ENCODE peak calls at places on chromosome X, in eight cellular contexts. X is HCT116, N is GM23338, D is endothelial cell of umbilical vein, G is K562, S is HepG2, C is H1, I is GM12878. V is an unnamed sample.

GRCh38 chrX:96455078-96455477 is 229.6 kb upstream of the DIAPH2 start:
- DNase-seq in X (no peak), N (no peak), D (no peak), G (no peak), S (no peak), C (no peak), I (no peak), V (no peak)

GRCh38 chrX:40058719-40059118 is 39.0 kb downstream of the BCOR start:
- DNase-seq in X (no peak), N (no peak), D (no peak), G (no peak), S (no peak), C (no peak), I (no peak), V (no peak)

GRCh38 chrX:140766024-140766611 is 56.6 kb downstream of the LINC00632 start:
- DNase-seq in X (no peak), N (peak; percentile 60), D (peak; percentile 54), G (peak; percentile 21), S (peak; percentile 27), C (peak; percentile 53), I (no peak), V (peak; percentile 28)

GRCh38 chrX:41931591-41931990 is 8.2 kb upstream of the CASK start:
- DNase-seq in X (no peak), N (no peak), D (no peak), G (no peak), S (no peak), C (no peak), I (no peak), V (no peak)

GRCh38 chrX:100417671-100418070 is 7.6 kb upstream of the PCDH19 start:
- DNase-seq in X (no peak), N (peak; percentile 8), D (peak; percentile 84), G (no peak), S (no peak), C (no peak), I (no peak), V (no peak)

GRCh38 chrX:151801980-151802379 is 67.4 kb downstream of the CNGA2 start:
- DNase-seq in X (no peak), N (peak; percentile 17), D (peak; percentile 8), G (peak; percentile 18), S (no peak), C (no peak), I (no peak), V (no peak)

GRCh38 chrX:133376422-133376821 is 38.9 kb downstream of the GPC4 start:
- DNase-seq in X (no peak), N (no peak), D (no peak), G (no peak), S (no peak), C (no peak), I (no peak), V (no peak)

GRCh38 chrX:150694738-150695410 is 1.7 kb downstream of the MTMR1 start:
- DNase-seq in X (no peak), N (no peak), D (no peak), G (peak; percentile 11), S (no peak), C (no peak), I (no peak), V (no peak)

GRCh38 chrX:152904151-152905080 is 6.5 kb downstream of the ZNF185 start:
- DNase-seq in X (no peak), N (peak; percentile 70), D (peak; percentile 40), G (peak; percentile 76), S (no peak), C (peak; percentile 77), I (no peak), V (no peak)

GRCh38 chrX:4277122-4277521 is 563.7 kb upstream of the PRKX start:
- DNase-seq in X (no peak), N (peak; percentile 27), D (no peak), G (no peak), S (no peak), C (no peak), I (no peak), V (no peak)

GRCh38 chrX:153689654-153690465 is 2.1 kb downstream of the SLC6A8 start:
- DNase-seq in X (no peak), N (no peak), D (no peak), G (peak; percentile 69), S (no peak), C (no peak), I (no peak), V (no peak)

GRCh38 chrX:71664889-71665491 is 2.4 kb upstream of the LOC101059915 start:
- DNase-seq in X (no peak), N (no peak), D (no peak), G (no peak), S (no peak), C (no peak), I (no peak), V (no peak)

GRCh38 chrX:50718791-50719190 is 95.2 kb downstream of the SHROOM4 start:
- DNase-seq in X (no peak), N (no peak), D (peak; percentile 21), G (no peak), S (no peak), C (no peak), I (no peak), V (no peak)

DNA sequence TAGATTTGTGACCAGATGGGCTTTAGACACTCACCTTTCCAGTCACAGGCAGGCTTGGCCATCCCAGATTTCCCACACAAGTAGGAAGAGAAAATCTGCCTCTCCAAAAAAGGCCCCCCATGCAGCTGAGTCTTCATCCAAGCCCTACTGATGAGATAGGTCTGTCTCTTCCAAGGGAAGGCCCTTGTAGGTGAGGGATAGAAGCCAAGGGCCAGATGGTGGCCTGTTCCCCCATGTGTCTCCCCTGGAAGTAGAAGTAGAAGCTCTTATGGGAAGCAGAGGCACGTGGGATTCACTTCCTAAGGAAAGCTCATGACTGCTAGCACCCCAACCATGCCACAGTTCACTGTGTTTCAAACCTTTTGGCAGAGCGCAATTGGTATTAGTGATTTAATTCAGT is 81.5 kb downstream of the REPS2 start:
- DNase-seq in X (no peak), N (no peak), D (no peak), G (no peak), S (no peak), C (no peak), I (no peak), V (no peak)
- H3K4me3 ChIP-seq in X (no peak overlapping the region), N (no peak overlapping the region), D (no peak overlapping the region), G (no peak overlapping the region), S (no peak overlapping the region), C (no peak overlapping the region), I (no peak overlapping the region), V (no peak overlapping the region)

DNA sequence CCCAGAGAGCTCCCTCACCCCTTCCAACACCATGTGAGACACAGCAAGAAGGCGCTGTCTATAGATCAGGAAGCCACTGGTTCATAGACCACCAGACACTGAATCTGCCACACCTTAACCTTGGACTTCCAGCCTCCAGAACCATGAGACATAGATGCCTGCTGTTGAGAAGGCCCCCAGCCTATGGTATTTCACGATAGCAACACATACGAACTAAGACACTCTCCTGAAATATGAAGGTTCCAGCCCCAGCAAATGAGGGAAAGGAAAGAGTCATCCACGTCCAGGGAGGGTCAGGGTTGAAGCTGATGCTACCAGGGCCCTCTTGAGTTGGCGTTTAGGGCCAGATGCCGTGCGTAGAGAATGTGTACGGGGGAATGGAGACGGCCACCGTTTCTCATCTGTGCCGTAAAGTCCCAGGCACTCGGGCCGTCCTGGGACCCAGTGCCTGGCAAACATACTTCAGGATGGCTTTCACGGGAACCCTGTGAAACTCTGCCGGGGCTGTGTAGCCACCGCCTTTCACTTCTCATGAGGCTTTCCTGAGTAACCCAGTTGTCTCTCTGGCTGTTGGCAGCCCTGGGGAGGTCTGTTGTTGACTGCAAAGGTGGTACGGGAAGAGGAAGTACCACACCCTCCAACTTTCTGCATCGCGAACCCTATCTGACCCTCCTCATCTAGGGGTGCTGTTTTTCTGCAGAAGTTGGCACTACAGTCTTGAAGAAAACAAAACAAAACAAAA is 17.7 kb upstream of the P2RY8 start:
- DNase-seq in X (no peak), N (no peak), D (no peak), G (no peak), S (no peak), C (no peak), I (no peak), V (no peak)
- TF ChIP-seq POLR2AphosphoS5 in X (no peak), N (no peak), D (no peak), G (no peak), S (no peak), C (no peak), I (no peak), V (no peak)

DNA sequence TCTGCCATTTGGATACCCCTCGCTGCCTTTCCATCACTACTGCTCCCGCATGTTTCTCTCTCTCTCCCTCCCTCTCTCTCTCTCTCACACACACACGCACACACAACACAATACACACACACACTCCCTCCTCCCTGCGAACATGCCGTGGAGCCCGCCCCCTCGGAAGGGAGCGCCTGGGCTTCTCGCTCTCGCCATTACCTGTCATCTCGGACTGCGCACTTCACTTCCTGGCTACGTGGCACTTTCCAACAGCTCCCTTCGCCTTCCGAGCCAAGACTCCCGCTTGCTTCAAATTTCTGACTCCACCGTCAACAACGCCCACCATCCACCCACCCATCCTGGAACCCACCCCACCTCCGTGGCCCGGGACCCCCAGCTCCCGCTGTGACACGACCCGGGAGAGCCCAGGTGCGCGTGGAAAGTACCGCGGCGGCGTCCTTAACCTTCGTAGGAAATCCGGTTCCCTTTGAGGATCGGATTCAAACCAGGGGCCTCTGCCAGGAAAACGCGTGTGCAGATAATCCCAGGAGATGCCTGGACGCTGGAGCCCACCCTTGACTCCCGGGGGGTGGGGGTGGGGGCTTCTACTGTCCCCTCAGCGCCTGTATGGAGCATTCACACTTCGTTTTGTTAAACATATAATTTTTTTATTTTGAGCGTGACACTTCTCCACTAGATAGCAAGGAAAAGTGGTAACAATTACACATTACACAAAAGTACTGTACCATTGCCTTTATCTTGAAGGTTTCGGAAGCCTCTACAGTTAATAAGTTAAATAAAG is 12.5 kb downstream of the ARX start:
- DNase-seq in X (no peak), N (peak; percentile 67), D (no peak), G (no peak), S (no peak), C (no peak), I (no peak), V (no peak)
- TF ChIP-seq EZH2 in X (no peak), N (no peak), D (no peak), G (no peak), S (no peak), C (peak; percentile 24), I (no peak), V (no peak)

GRCh38 chrX:136781180-136781797 is 557 bp upstream of the ARHGEF6 start:
- DNase-seq in X (no peak), N (no peak), D (peak; percentile 5), G (no peak), S (no peak), C (no peak), I (no peak), V (no peak)
- H3K4me3 ChIP-seq in X (no peak overlapping the region), N (no peak overlapping the region), D (no peak overlapping the region), G (no peak overlapping the region), S (no peak overlapping the region), C (no peak overlapping the region), I (peak overlapping the region; percentile 49), V (peak overlapping the region; percentile 71)

DNA sequence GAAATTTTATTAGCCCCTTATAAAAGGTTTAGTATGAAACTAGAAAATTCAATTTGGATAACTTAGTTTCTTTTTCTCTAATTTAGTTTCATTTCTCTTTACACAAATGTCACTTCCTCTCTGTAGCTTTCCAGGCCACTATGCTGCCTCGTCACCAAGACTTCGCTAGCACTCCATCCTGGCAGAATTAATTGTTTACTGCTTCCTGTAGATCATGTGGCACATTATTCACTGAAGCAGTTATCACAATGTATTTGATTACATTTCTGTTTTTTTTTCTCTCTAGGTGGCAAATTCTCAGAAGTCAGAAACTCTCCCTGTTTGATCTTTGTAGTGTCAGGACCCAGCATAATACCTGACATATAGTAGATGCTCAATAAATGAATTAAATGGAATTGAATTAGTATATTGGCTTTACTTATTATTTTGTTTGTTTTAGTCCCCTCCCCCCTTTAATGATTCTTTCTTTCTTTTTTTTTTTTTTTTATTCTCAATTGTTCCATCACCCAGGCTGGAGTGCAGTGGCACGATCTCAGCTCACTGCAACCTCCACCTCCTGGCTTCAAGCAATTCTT is 9.3 kb upstream of the SAT1 start:
- DNase-seq in X (no peak), N (no peak), D (peak; percentile 76), G (no peak), S (no peak), C (no peak), I (peak; percentile 36), V (no peak)
- TF ChIP-seq POLR2AphosphoS5 in X (no peak), N (no peak), D (no peak), G (no peak), S (no peak), C (no peak), I (no peak), V (no peak)